ENCODE peak calls at places on chromosomes 6 and 20, in five cellular contexts. One of them, this sample, is unnamed.

GRCh38 chr6:143157146-143157545 is 96.5 kb downstream of the AIG1 start:
- DNase-seq in DND-41: no peak
- DNase-seq in HCT116: no peak
- DNase-seq in mesendoderm: peak; percentile 11
- DNase-seq in endodermal cell: no peak
- DNase-seq in this sample: no peak

GRCh38 chr6:88208736-88209135 is 42.6 kb upstream of the CNR1 start:
- DNase-seq in DND-41: no peak
- DNase-seq in HCT116: no peak
- DNase-seq in mesendoderm: no peak
- DNase-seq in endodermal cell: no peak
- DNase-seq in this sample: no peak

GRCh38 chr6:3755637-3756515 is 4.4 kb upstream of the PXDC1 start:
- DNase-seq in DND-41: no peak
- DNase-seq in HCT116: no peak
- DNase-seq in mesendoderm: peak; percentile 78
- DNase-seq in endodermal cell: peak; percentile 60
- DNase-seq in this sample: no peak

GRCh38 chr6:105839266-105839665 is 246.9 kb upstream of the PRDM1 start:
- DNase-seq in DND-41: no peak
- DNase-seq in HCT116: no peak
- DNase-seq in mesendoderm: no peak
- DNase-seq in endodermal cell: no peak
- DNase-seq in this sample: no peak

GRCh38 chr6:154230910-154231595 is 125.5 kb downstream of the IPCEF1 start:
- DNase-seq in DND-41: no peak
- DNase-seq in HCT116: no peak
- DNase-seq in mesendoderm: no peak
- DNase-seq in endodermal cell: no peak
- DNase-seq in this sample: no peak

GRCh38 chr6:98648211-98648914 is 186.0 kb upstream of the POU3F2 start:
- DNase-seq in DND-41: no peak
- DNase-seq in HCT116: no peak
- DNase-seq in mesendoderm: no peak
- DNase-seq in endodermal cell: peak; percentile 55
- DNase-seq in this sample: no peak

GRCh38 chr20:7383218-7383617 is 557.0 kb downstream of the HAO1 start:
- DNase-seq in DND-41: no peak
- DNase-seq in HCT116: no peak
- DNase-seq in mesendoderm: no peak
- DNase-seq in endodermal cell: no peak
- DNase-seq in this sample: no peak

GRCh38 chr6:136922680-136922996 is 537 bp downstream of the SLC35D3 start:
- DNase-seq in DND-41: no peak
- DNase-seq in HCT116: no peak
- DNase-seq in mesendoderm: no peak
- DNase-seq in endodermal cell: no peak
- DNase-seq in this sample: no peak

GRCh38 chr6:90399970-90400369 is 103.3 kb upstream of the BACH2 start:
- DNase-seq in DND-41: no peak
- DNase-seq in HCT116: no peak
- DNase-seq in mesendoderm: no peak
- DNase-seq in endodermal cell: no peak
- DNase-seq in this sample: no peak

GRCh38 chr20:14716251-14716650 is 378.8 kb upstream of the FLRT3 start:
- DNase-seq in DND-41: no peak
- DNase-seq in HCT116: no peak
- DNase-seq in mesendoderm: peak; percentile 47
- DNase-seq in endodermal cell: peak; percentile 67
- DNase-seq in this sample: peak; percentile 40

GRCh38 chr20:56720620-56721213 is 91.6 kb downstream of the TFAP2C start:
- DNase-seq in DND-41: no peak
- DNase-seq in HCT116: no peak
- DNase-seq in mesendoderm: no peak
- DNase-seq in endodermal cell: no peak
- DNase-seq in this sample: no peak

GRCh38 chr6:54958446-54958845 is 111.9 kb downstream of the FAM83B start:
- DNase-seq in DND-41: peak; percentile 40
- DNase-seq in HCT116: no peak
- DNase-seq in mesendoderm: no peak
- DNase-seq in endodermal cell: no peak
- DNase-seq in this sample: no peak

GRCh38 chr6:132964101-132964867 is 149.9 kb downstream of the RPS12 start:
- DNase-seq in DND-41: no peak
- DNase-seq in HCT116: no peak
- DNase-seq in mesendoderm: no peak
- DNase-seq in endodermal cell: no peak
- DNase-seq in this sample: no peak

GRCh38 chr6:100721256-100721655 is 159.9 kb downstream of the ASCC3 start:
- DNase-seq in DND-41: no peak
- DNase-seq in HCT116: no peak
- DNase-seq in mesendoderm: no peak
- DNase-seq in endodermal cell: no peak
- DNase-seq in this sample: no peak

GRCh38 chr20:3808141-3808479 is 12.0 kb downstream of the CDC25B start:
- DNase-seq in DND-41: no peak
- DNase-seq in HCT116: peak; percentile 80
- DNase-seq in mesendoderm: no peak
- DNase-seq in endodermal cell: no peak
- DNase-seq in this sample: no peak

GRCh38 chr6:44593539-44593944 is 206.0 kb downstream of the CDC5L start:
- DNase-seq in DND-41: peak; percentile 75
- DNase-seq in HCT116: peak; percentile 54
- DNase-seq in mesendoderm: peak; percentile 98
- DNase-seq in endodermal cell: peak; percentile 92
- DNase-seq in this sample: peak; percentile 82

GRCh38 chr20:54649511-54649962 is 174.1 kb downstream of the DOK5 start:
- DNase-seq in DND-41: peak; percentile 73
- DNase-seq in HCT116: peak; percentile 62
- DNase-seq in mesendoderm: peak; percentile 88
- DNase-seq in endodermal cell: peak; percentile 95
- DNase-seq in this sample: peak; percentile 84

GRCh38 chr6:37048851-37049734 is 43.6 kb downstream of the FGD2 start:
- DNase-seq in DND-41: peak; percentile 89
- DNase-seq in HCT116: no peak
- DNase-seq in mesendoderm: no peak
- DNase-seq in endodermal cell: no peak
- DNase-seq in this sample: no peak

GRCh38 chr6:125781307-125781868 is 9.4 kb upstream of the NCOA7 start:
- DNase-seq in DND-41: no peak
- DNase-seq in HCT116: no peak
- DNase-seq in mesendoderm: no peak
- DNase-seq in endodermal cell: no peak
- DNase-seq in this sample: no peak

GRCh38 chr6:144497650-144498049 is 212.5 kb downstream of the UTRN start:
- DNase-seq in DND-41: no peak
- DNase-seq in HCT116: no peak
- DNase-seq in mesendoderm: no peak
- DNase-seq in endodermal cell: no peak
- DNase-seq in this sample: no peak

GRCh38 chr20:59728722-59729430 is 124.5 kb downstream of the PHACTR3 start:
- DNase-seq in DND-41: no peak
- DNase-seq in HCT116: no peak
- DNase-seq in mesendoderm: no peak
- DNase-seq in endodermal cell: no peak
- DNase-seq in this sample: no peak

GRCh38 chr6:35007016-35007415 is 118.0 kb downstream of the ANKS1A start:
- DNase-seq in DND-41: no peak
- DNase-seq in HCT116: no peak
- DNase-seq in mesendoderm: peak; percentile 56
- DNase-seq in endodermal cell: no peak
- DNase-seq in this sample: no peak

GRCh38 chr6:39453236-39453635 is 130.7 kb upstream of the KCNK16 start:
- DNase-seq in DND-41: no peak
- DNase-seq in HCT116: no peak
- DNase-seq in mesendoderm: no peak
- DNase-seq in endodermal cell: no peak
- DNase-seq in this sample: no peak

GRCh38 chr6:100719883-100720682 is 161.0 kb downstream of the ASCC3 start:
- DNase-seq in DND-41: no peak
- DNase-seq in HCT116: peak; percentile 8
- DNase-seq in mesendoderm: peak; percentile 27
- DNase-seq in endodermal cell: no peak
- DNase-seq in this sample: no peak

GRCh38 chr6:158056355-158056754 is 74.7 kb downstream of the SYNJ2 start:
- DNase-seq in DND-41: no peak
- DNase-seq in HCT116: no peak
- DNase-seq in mesendoderm: no peak
- DNase-seq in endodermal cell: no peak
- DNase-seq in this sample: no peak

GRCh38 chr6:159008656-159009288 is 8.8 kb upstream of the RSPH3 start:
- DNase-seq in DND-41: no peak
- DNase-seq in HCT116: no peak
- DNase-seq in mesendoderm: peak; percentile 25
- DNase-seq in endodermal cell: no peak
- DNase-seq in this sample: no peak

DNA sequence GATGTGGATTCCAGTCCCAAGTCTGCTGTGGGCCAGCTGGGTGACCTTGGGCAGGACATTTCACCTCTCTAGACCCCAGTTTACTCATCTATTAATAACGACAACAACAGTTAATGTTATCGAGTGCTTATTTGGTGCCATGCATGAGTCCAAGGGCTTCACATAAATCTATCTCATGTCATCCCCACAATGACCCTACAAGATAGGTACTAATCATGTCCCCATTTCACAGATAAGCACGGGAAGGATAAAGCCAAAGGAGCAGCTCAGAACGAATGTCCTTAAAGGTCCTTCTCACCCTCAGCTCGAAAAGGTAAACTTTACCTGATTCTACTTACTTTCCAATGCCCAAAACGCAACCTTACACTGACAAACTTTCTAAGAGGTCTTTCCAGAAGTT is 35.7 kb downstream of the TRAM2 start:
- DNase-seq in DND-41: no peak
- DNase-seq in HCT116: no peak
- DNase-seq in mesendoderm: no peak
- DNase-seq in endodermal cell: no peak
- DNase-seq in this sample: no peak
- H3K9ac ChIP-seq in DND-41: no peak overlapping the region
- H3K9ac ChIP-seq in HCT116: no peak overlapping the region
- H3K9ac ChIP-seq in mesendoderm: no peak overlapping the region
- H3K9ac ChIP-seq in endodermal cell: no peak overlapping the region
- H3K9ac ChIP-seq in this sample: no peak overlapping the region

GRCh38 chr20:20709858-20710257 is 2.6 kb downstream of the RALGAPA2 start:
- DNase-seq in DND-41: no peak
- DNase-seq in HCT116: no peak
- DNase-seq in mesendoderm: no peak
- DNase-seq in endodermal cell: no peak
- DNase-seq in this sample: no peak
- H3K9ac ChIP-seq in DND-41: no peak overlapping the region
- H3K9ac ChIP-seq in HCT116: no peak overlapping the region
- H3K9ac ChIP-seq in mesendoderm: no peak overlapping the region
- H3K9ac ChIP-seq in endodermal cell: no peak overlapping the region
- H3K9ac ChIP-seq in this sample: no peak overlapping the region

GRCh38 chr20:61918548-61918947 is 147.1 kb downstream of the TAF4 start:
- DNase-seq in DND-41: no peak
- DNase-seq in HCT116: no peak
- DNase-seq in mesendoderm: peak; percentile 8
- DNase-seq in endodermal cell: peak; percentile 67
- DNase-seq in this sample: no peak
- H3K9ac ChIP-seq in DND-41: no peak overlapping the region
- H3K9ac ChIP-seq in HCT116: no peak overlapping the region
- H3K9ac ChIP-seq in mesendoderm: no peak overlapping the region
- H3K9ac ChIP-seq in endodermal cell: no peak overlapping the region
- H3K9ac ChIP-seq in this sample: no peak overlapping the region

GRCh38 chr6:160036790-160037206 is 67.9 kb downstream of the IGF2R start:
- DNase-seq in DND-41: no peak
- DNase-seq in HCT116: no peak
- DNase-seq in mesendoderm: no peak
- DNase-seq in endodermal cell: peak; percentile 1
- DNase-seq in this sample: no peak
- H3K9ac ChIP-seq in DND-41: no peak overlapping the region
- H3K9ac ChIP-seq in HCT116: no peak overlapping the region
- H3K9ac ChIP-seq in mesendoderm: no peak overlapping the region
- H3K9ac ChIP-seq in endodermal cell: no peak overlapping the region
- H3K9ac ChIP-seq in this sample: no peak overlapping the region

GRCh38 chr20:39800111-39800510 is 838.0 kb downstream of the DHX35 start:
- DNase-seq in DND-41: no peak
- DNase-seq in HCT116: no peak
- DNase-seq in mesendoderm: no peak
- DNase-seq in endodermal cell: no peak
- DNase-seq in this sample: no peak
- H3K9ac ChIP-seq in DND-41: no peak overlapping the region
- H3K9ac ChIP-seq in HCT116: no peak overlapping the region
- H3K9ac ChIP-seq in mesendoderm: no peak overlapping the region
- H3K9ac ChIP-seq in endodermal cell: no peak overlapping the region
- H3K9ac ChIP-seq in this sample: no peak overlapping the region

GRCh38 chr6:149483849-149484635 is 772 bp downstream of the ZC3H12D start:
- DNase-seq in DND-41: no peak
- DNase-seq in HCT116: no peak
- DNase-seq in mesendoderm: no peak
- DNase-seq in endodermal cell: no peak
- DNase-seq in this sample: no peak

GRCh38 chr6:149487316-149487715 is 2.5 kb upstream of the ZC3H12D start:
- DNase-seq in DND-41: no peak
- DNase-seq in HCT116: no peak
- DNase-seq in mesendoderm: no peak
- DNase-seq in endodermal cell: no peak
- DNase-seq in this sample: no peak

GRCh38 chr6:149482542-149483261 is 2.1 kb downstream of the ZC3H12D start:
- DNase-seq in DND-41: no peak
- DNase-seq in HCT116: no peak
- DNase-seq in mesendoderm: no peak
- DNase-seq in endodermal cell: no peak
- DNase-seq in this sample: no peak

GRCh38 chr6:149483302-149483701 is 1.5 kb downstream of the ZC3H12D start:
- DNase-seq in DND-41: no peak
- DNase-seq in HCT116: no peak
- DNase-seq in mesendoderm: no peak
- DNase-seq in endodermal cell: no peak
- DNase-seq in this sample: no peak

DNA sequence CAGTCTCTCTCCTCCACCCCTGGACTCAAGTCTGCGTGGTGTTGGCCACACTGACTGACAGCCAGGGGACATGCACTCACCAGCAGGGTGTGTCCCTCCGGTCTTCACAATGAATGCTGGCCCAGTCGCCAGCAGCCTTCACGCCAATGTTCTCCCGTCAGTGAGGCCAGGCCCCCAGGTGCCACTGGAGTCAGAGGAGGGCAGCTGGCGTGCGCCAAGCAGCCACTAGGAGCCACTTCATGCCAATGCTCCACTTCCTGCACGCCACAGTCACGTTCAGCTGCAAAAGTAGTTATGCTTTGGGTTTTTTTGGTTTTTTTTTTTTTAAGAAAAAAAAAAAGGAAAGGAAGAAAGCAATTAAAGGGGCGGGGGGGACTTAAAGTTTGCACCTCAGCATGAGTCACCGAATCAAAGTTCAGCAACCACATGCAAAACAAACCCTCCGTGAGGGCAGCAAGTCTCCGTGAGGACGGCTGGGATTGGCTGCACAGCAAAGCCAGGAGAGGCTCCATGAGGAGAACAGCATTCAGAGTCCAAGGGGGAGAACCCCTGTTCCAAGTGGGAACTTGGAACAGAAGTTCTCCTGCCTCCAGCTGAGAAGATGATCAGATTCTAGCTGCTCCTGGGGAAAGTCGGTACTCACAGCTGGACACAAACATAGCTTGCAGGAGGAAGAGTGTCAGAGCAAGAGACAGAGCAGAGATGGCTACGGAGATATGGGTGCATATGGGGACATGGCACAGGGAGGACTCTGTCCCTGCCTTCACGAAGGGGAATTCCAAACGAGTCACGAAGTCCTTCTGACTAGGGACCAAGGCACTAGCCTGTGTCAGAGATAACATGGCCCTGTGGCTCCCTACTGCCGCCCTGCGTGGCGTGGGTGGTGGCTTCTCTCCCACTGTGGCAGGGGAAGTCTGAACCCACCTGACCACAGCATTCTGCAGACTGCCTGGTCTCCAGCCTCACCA is at the start of gene ZC3H12D:
- DNase-seq in DND-41: peak; percentile 85
- DNase-seq in HCT116: peak; percentile 38
- DNase-seq in mesendoderm: peak; percentile 51
- DNase-seq in endodermal cell: peak; percentile 75
- DNase-seq in this sample: no peak
- H3K9ac ChIP-seq in DND-41: peak within 1 kb of the TSS; percentile 13
- H3K9ac ChIP-seq in HCT116: no peak within 1 kb of the TSS
- H3K9ac ChIP-seq in mesendoderm: no peak within 1 kb of the TSS
- H3K9ac ChIP-seq in endodermal cell: no peak within 1 kb of the TSS
- H3K9ac ChIP-seq in this sample: no peak within 1 kb of the TSS